ENCODE peak calls at places on chromosome 3, in seven cellular contexts. B, D, W, N, P, I and X are unnamed samples. For H3K4me1, the result is how much of the 10 kb centered on the place peaks cover.

GRCh38 chr3:33181229-33181628 is 37.4 kb downstream of the SUSD5 start:
- DNase-seq in B (no peak), D (no peak), W (no peak), N (no peak), P (no peak), I (no peak), X (no peak)

GRCh38 chr3:88408935-88409334 is 259.2 kb downstream of the C3orf38 start:
- DNase-seq in B (no peak), D (no peak), W (no peak), N (no peak), P (no peak), I (no peak), X (no peak)

GRCh38 chr3:149179225-149179624 is 42.4 kb downstream of the CP start:
- DNase-seq in B (no peak), D (no peak), W (peak), N (no peak), P (no peak), I (no peak), X (no peak)

GRCh38 chr3:125112981-125113380 is 57.2 kb upstream of the HEG1 start:
- DNase-seq in B (no peak), D (no peak), W (no peak), N (no peak), P (no peak), I (no peak), X (no peak)

GRCh38 chr3:19202754-19203153 is 54.4 kb downstream of the KCNH8 start:
- DNase-seq in B (no peak), D (no peak), W (no peak), N (no peak), P (no peak), I (no peak), X (no peak)

GRCh38 chr3:45741742-45742141 is 52.5 kb downstream of the SACM1L start:
- DNase-seq in B (no peak), D (no peak), W (no peak), N (no peak), P (no peak), I (no peak), X (no peak)

GRCh38 chr3:109284071-109284470 is 32.2 kb downstream of the DPPA2 start:
- DNase-seq in B (no peak), D (no peak), W (no peak), N (no peak), P (no peak), I (no peak), X (no peak)

GRCh38 chr3:187025656-187026320 is 95.5 kb downstream of the ST6GAL1 start:
- DNase-seq in B (no peak), D (no peak), W (no peak), N (no peak), P (no peak), I (no peak), X (no peak)

GRCh38 chr3:36729204-36730056 is 34.9 kb downstream of the DCLK3 start:
- DNase-seq in B (no peak), D (no peak), W (peak), N (no peak), P (no peak), I (no peak), X (no peak)

GRCh38 chr3:118168175-118168574 is 866.5 kb downstream of the IGSF11 start:
- DNase-seq in B (no peak), D (no peak), W (no peak), N (no peak), P (no peak), I (no peak), X (no peak)

GRCh38 chr3:56775931-56776461 is 25.8 kb downstream of the ARHGEF3 start:
- DNase-seq in B (no peak), D (no peak), W (peak), N (no peak), P (no peak), I (no peak), X (no peak)

GRCh38 chr3:88167704-88168103 is 17.9 kb downstream of the C3orf38 start:
- DNase-seq in B (no peak), D (no peak), W (no peak), N (no peak), P (no peak), I (no peak), X (no peak)

GRCh38 chr3:147701195-147701594 is 292.0 kb downstream of the ZIC1 start:
- DNase-seq in B (no peak), D (no peak), W (no peak), N (no peak), P (no peak), I (no peak), X (no peak)

GRCh38 chr3:146189519-146190173 is 28.7 kb upstream of the PLOD2 start:
- DNase-seq in B (no peak), D (no peak), W (peak), N (no peak), P (peak), I (peak), X (no peak)

GRCh38 chr3:196740476-196741400 is 1.1 kb downstream of the PAK2 start:
- DNase-seq in B (no peak), D (no peak), W (peak), N (peak), P (peak), I (no peak), X (peak)

GRCh38 chr3:62757045-62757444 is 118.2 kb downstream of the CADPS start:
- DNase-seq in B (no peak), D (no peak), W (no peak), N (no peak), P (no peak), I (no peak), X (no peak)

GRCh38 chr3:8503871-8504610 is 2.4 kb downstream of the LMCD1 start:
- DNase-seq in B (no peak), D (no peak), W (no peak), N (peak), P (no peak), I (no peak), X (no peak)

GRCh38 chr3:58210761-58211477 is at the start of gene DNASE1L3:
- DNase-seq in B (no peak), D (no peak), W (no peak), N (peak), P (no peak), I (no peak), X (no peak)

GRCh38 chr3:87052499-87053260 is 61.7 kb upstream of the VGLL3 start:
- DNase-seq in B (no peak), D (no peak), W (no peak), N (peak), P (no peak), I (peak), X (no peak)

GRCh38 chr3:87045473-87045872 is 54.5 kb upstream of the VGLL3 start:
- DNase-seq in B (no peak), D (no peak), W (no peak), N (no peak), P (no peak), I (no peak), X (no peak)

GRCh38 chr3:87053548-87053947 is 62.6 kb upstream of the VGLL3 start:
- DNase-seq in B (no peak), D (no peak), W (no peak), N (no peak), P (no peak), I (no peak), X (no peak)

DNA sequence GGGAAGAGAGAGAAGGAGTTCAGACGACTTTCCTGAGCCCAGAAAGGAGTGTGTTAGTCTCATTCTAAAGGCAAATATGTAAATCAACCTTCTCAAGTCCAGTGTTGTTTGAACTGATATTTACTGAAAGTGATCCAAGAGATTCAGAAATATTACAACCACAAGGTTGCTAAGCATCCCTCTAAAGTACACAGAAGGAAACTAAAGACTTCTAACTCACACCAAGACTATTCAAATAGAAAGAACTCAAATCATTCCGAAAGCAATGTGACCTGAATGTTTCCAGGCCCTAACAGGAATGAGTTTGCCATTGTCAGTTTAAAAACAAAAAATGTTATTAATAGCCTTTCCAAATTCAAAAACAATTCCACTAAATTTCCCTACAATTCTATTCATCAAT is 56.9 kb upstream of the VGLL3 start:
- DNase-seq in B (no peak), D (no peak), W (no peak), N (no peak), P (no peak), I (no peak), X (no peak)
- H3K4me1 ChIP-seq in B (under half), D (under half), W (under half), N (under half), P (under half), I (under half), X (under half)

GRCh38 chr3:50258979-50259378 is 10.0 kb upstream of the SEMA3B start:
- DNase-seq in B (no peak), D (no peak), W (no peak), N (peak), P (no peak), I (no peak), X (no peak)
- H3K4me1 ChIP-seq in B (under half), D (under half), W (under half), N (under half), P (under half), I (under half), X (under half)

GRCh38 chr3:136457793-136458192 is 207.7 kb downstream of the PCCB start:
- DNase-seq in B (no peak), D (no peak), W (no peak), N (no peak), P (no peak), I (no peak), X (no peak)
- H3K4me1 ChIP-seq in B (under half), D (under half), W (under half), N (under half), P (under half), I (under half), X (under half)

DNA sequence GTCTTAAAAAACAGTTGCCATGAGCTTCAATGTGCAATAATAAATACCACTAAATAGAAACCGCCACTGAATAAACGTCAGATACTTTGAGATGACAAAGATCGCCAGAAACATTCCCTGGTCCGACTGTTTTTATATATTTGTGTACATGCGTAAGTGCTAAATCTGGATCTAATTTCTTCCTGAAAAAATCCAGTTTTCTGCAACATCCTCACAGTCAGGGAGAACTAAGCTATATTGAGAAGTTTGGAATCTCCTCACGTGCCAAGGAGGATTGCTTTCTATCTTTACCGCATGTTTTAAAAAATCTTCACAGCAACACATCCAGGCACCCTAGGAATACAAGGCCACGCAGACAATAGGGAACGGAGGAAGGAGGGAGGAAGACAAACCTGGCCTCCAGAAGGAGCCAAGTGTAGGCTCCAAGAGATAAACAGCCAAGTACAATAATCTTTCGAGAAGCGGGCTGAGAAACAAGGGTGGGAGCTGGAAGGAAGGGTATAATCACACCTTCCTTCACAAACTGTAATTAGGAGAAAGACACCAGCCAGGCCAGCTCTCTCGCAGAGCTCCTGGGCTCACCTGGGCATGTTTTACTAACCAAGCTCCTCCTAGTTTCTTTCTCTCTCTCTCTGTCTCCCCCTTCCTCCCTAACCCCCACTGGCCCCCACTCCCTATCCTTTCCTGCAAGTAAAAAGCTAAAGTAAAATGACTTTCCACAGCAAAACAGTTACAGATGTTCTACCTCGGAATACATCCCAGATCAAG is 5.6 kb downstream of the VGLL4 start:
- DNase-seq in B (no peak), D (no peak), W (peak), N (no peak), P (no peak), I (no peak), X (no peak)
- H3K4me1 ChIP-seq in B (half or more), D (under half), W (under half), N (under half), P (half or more), I (under half), X (under half)

GRCh38 chr3:127858477-127858876 is 36.2 kb upstream of the MGLL start:
- DNase-seq in B (no peak), D (no peak), W (no peak), N (no peak), P (no peak), I (no peak), X (no peak)

GRCh38 chr3:127860223-127860622 is 37.9 kb upstream of the MGLL start:
- DNase-seq in B (no peak), D (no peak), W (no peak), N (no peak), P (no peak), I (no peak), X (no peak)

GRCh38 chr3:127856801-127857200 is 34.5 kb upstream of the MGLL start:
- DNase-seq in B (no peak), D (no peak), W (no peak), N (no peak), P (no peak), I (no peak), X (no peak)

GRCh38 chr3:127857270-127857801 is 35.0 kb upstream of the MGLL start:
- DNase-seq in B (no peak), D (no peak), W (peak), N (no peak), P (no peak), I (no peak), X (no peak)

DNA sequence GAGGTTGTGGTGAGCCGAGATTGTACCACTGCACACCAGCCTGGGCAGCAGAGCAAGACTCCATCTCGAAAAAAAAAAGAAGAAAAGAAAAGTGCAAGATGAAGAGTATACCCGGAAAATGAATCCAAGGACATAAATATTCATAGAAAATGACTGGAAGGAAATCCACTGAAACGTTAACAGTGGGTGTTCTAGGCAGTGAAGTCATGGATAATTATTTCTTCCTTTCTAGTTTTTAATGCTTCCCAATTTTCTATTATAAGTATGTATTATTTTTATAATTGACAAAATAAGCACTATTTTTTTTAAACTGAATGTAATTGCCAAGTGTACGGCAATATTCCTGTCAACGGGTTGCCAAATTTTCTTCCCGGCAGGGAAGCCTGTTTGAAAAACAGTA is 37.4 kb upstream of the MGLL start:
- DNase-seq in B (no peak), D (no peak), W (no peak), N (no peak), P (no peak), I (no peak), X (no peak)
- H3K4me1 ChIP-seq in B (under half), D (under half), W (under half), N (under half), P (under half), I (under half), X (under half)

GRCh38 chr3:153195480-153195879 is 33.5 kb downstream of the RAP2B start:
- DNase-seq in B (no peak), D (no peak), W (no peak), N (no peak), P (no peak), I (no peak), X (no peak)
- H3K4me1 ChIP-seq in B (under half), D (under half), W (under half), N (under half), P (under half), I (under half), X (under half)

GRCh38 chr3:66425032-66425431 is 75.8 kb downstream of the LRIG1 start:
- DNase-seq in B (no peak), D (no peak), W (peak), N (peak), P (no peak), I (no peak), X (no peak)
- H3K4me1 ChIP-seq in B (under half), D (under half), W (under half), N (under half), P (under half), I (under half), X (half or more)

DNA sequence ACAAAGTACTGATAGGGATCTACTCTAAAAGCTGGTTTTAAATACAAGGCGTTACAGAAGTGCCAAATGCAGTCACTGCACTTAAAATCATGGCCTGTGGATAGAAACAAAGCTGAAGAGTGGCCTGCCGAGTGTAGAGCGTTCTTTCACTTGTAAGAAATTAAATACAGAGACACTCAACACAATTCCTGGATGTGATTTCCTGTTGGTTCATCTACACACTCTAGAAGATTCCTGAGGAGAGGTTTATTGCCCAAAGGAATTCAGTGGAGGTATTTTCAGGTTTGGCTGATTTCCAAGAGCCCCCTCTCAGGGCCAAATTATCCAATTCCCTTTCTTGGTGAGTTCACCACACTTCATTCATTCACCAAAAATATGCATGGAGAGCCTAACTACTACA is 200.3 kb upstream of the IL12A start:
- DNase-seq in B (no peak), D (no peak), W (no peak), N (no peak), P (no peak), I (no peak), X (no peak)
- H3K4me1 ChIP-seq in B (under half), D (under half), W (under half), N (under half), P (under half), I (under half), X (under half)

GRCh38 chr3:107116251-107116650 is 261.0 kb upstream of the CCDC54 start:
- DNase-seq in B (no peak), D (no peak), W (no peak), N (no peak), P (no peak), I (no peak), X (no peak)

GRCh38 chr3:107112356-107112755 is 264.9 kb upstream of the CCDC54 start:
- DNase-seq in B (no peak), D (no peak), W (no peak), N (no peak), P (no peak), I (no peak), X (no peak)

GRCh38 chr3:107117922-107118576 is 259.2 kb upstream of the CCDC54 start:
- DNase-seq in B (no peak), D (no peak), W (peak), N (peak), P (peak), I (peak), X (peak)

GRCh38 chr3:107111889-107112288 is 265.4 kb upstream of the CCDC54 start:
- DNase-seq in B (no peak), D (no peak), W (no peak), N (no peak), P (no peak), I (no peak), X (no peak)

GRCh38 chr3:107117156-107117555 is 260.1 kb upstream of the CCDC54 start:
- DNase-seq in B (no peak), D (no peak), W (no peak), N (no peak), P (no peak), I (no peak), X (no peak)
- H3K4me1 ChIP-seq in B (under half), D (under half), W (under half), N (under half), P (under half), I (under half), X (under half)

GRCh38 chr3:31929826-31930502 is 51.1 kb downstream of the OSBPL10 start:
- DNase-seq in B (no peak), D (no peak), W (no peak), N (no peak), P (no peak), I (no peak), X (no peak)

GRCh38 chr3:31924628-31925270 is 56.3 kb downstream of the OSBPL10 start:
- DNase-seq in B (no peak), D (no peak), W (peak), N (no peak), P (no peak), I (no peak), X (no peak)

GRCh38 chr3:31926543-31926942 is 54.5 kb downstream of the OSBPL10 start:
- DNase-seq in B (no peak), D (no peak), W (no peak), N (no peak), P (no peak), I (no peak), X (no peak)

GRCh38 chr3:31925271-31925630 is 55.8 kb downstream of the OSBPL10 start:
- DNase-seq in B (no peak), D (no peak), W (no peak), N (no peak), P (no peak), I (no peak), X (no peak)

DNA sequence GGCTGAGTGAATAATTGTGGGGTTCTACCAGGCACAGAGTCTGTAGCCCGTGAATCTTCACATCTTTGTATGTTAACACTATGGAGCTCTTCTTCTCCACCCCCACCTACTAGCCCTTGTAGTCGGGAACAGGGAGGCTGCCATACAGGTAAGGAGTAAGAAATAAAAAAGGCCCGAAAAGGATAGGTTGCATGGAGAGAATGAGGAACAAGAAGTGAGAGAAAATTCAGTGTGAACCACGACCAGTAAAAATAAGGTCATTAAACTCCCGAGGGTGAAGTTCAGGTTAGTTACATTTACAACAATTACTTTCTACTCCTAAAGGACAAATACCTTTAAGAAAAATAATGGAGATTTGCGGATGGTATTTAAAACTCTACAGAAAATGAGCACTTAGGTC is 53.3 kb downstream of the OSBPL10 start:
- DNase-seq in B (no peak), D (no peak), W (no peak), N (no peak), P (no peak), I (no peak), X (no peak)
- H3K4me1 ChIP-seq in B (under half), D (under half), W (under half), N (under half), P (under half), I (under half), X (under half)